ENCODE peak calls at places on chromosome 11, in nine cellular contexts. H, K, S, F, X, V, W, T and E are unnamed samples.

GRCh38 chr11:128555606-128556005 is 31.8 kb downstream of the ETS1 start:
- DNase-seq in T (no peak), F (no peak), S (no peak), V (no peak), W (peak), K (no peak), H (peak), X (no peak), E (no peak)

GRCh38 chr11:128725630-128726461 is 32.0 kb downstream of the FLI1 start:
- DNase-seq in X (no peak), S (no peak), H (peak), W (no peak), V (no peak), F (no peak), T (no peak), K (peak), E (peak)

GRCh38 chr11:67584205-67584880 is 731 bp downstream of the GSTP1 start:
- DNase-seq in H (peak), S (no peak), F (peak), V (peak), K (peak), X (peak), W (no peak), T (no peak), E (peak)

GRCh38 chr11:121615506-121615905 is 162.7 kb upstream of the SORL1-AS1 start:
- DNase-seq in W (no peak), F (no peak), V (no peak), T (no peak), H (peak), S (peak), K (no peak), X (no peak), E (no peak)

GRCh38 chr11:86632499-86633269 is 39.7 kb downstream of the ME3 start:
- DNase-seq in F (no peak), S (peak), X (no peak), W (no peak), K (no peak), T (peak), V (no peak), H (peak), E (no peak)

GRCh38 chr11:72985645-72986044 is 156.5 kb downstream of the FCHSD2 start:
- DNase-seq in H (no peak), F (no peak), K (no peak), V (no peak), S (no peak), W (no peak), T (no peak), X (no peak), E (no peak)

GRCh38 chr11:83881428-83881827 is 595.3 kb upstream of the CCDC90B start:
- DNase-seq in X (no peak), S (no peak), K (no peak), V (no peak), F (no peak), H (no peak), T (no peak), W (no peak), E (no peak)

GRCh38 chr11:79182794-79183193 is 258.0 kb downstream of the TENM4 start:
- DNase-seq in S (peak), X (no peak), W (no peak), V (no peak), F (no peak), T (peak), H (peak), K (no peak), E (no peak)

GRCh38 chr11:11552688-11553087 is 69.1 kb downstream of the GALNT18 start:
- DNase-seq in T (no peak), S (no peak), V (no peak), W (no peak), H (no peak), X (no peak), F (no peak), K (no peak), E (no peak)

GRCh38 chr11:131246156-131246555 is 124.3 kb upstream of the NTM start:
- DNase-seq in F (no peak), H (no peak), T (no peak), K (no peak), S (no peak), V (no peak), X (no peak), W (no peak), E (no peak)

GRCh38 chr11:113806403-113806802 is 26.8 kb downstream of the CLDN25 start:
- DNase-seq in K (no peak), X (peak), T (no peak), H (peak), S (peak), W (peak), V (no peak), F (no peak), E (no peak)

GRCh38 chr11:110287537-110287936 is 8.9 kb downstream of the RDX start:
- DNase-seq in H (no peak), W (no peak), T (no peak), F (no peak), V (no peak), K (no peak), S (no peak), X (no peak), E (no peak)

GRCh38 chr11:2431395-2431794 is 12.9 kb downstream of the TRPM5 start:
- DNase-seq in W (no peak), S (no peak), V (no peak), F (no peak), H (no peak), K (no peak), X (no peak), T (no peak), E (no peak)

GRCh38 chr11:42951266-42951665 is 360.5 kb upstream of the API5 start:
- DNase-seq in X (no peak), W (no peak), T (no peak), S (no peak), K (no peak), H (no peak), F (no peak), V (no peak), E (no peak)

GRCh38 chr11:17541330-17541885 is 2.8 kb downstream of the USH1C start:
- DNase-seq in F (peak), S (no peak), V (no peak), K (no peak), W (no peak), X (no peak), H (peak), T (no peak), E (no peak)

GRCh38 chr11:71086687-71087258 is 165.6 kb downstream of the SHANK2 start:
- DNase-seq in S (peak), V (no peak), F (peak), T (no peak), W (peak), K (no peak), H (peak), X (no peak), E (no peak)

GRCh38 chr11:83441596-83441995 is 155.4 kb upstream of the CCDC90B start:
- DNase-seq in T (no peak), H (no peak), W (no peak), S (no peak), F (no peak), V (no peak), X (no peak), K (no peak), E (no peak)

GRCh38 chr11:68373189-68373809 is 60.9 kb downstream of the LRP5 start:
- DNase-seq in W (no peak), S (no peak), F (no peak), K (no peak), X (no peak), T (peak), V (no peak), H (peak), E (no peak)

GRCh38 chr11:83157755-83158473 is 983 bp downstream of the PCF11 start:
- DNase-seq in S (peak), F (peak), X (peak), K (peak), H (peak), W (peak), V (peak), T (peak), E (peak)

GRCh38 chr11:100777118-100777517 is 90.0 kb downstream of the ARHGAP42 start:
- DNase-seq in K (no peak), W (no peak), T (no peak), S (no peak), X (no peak), H (no peak), F (no peak), V (no peak), E (no peak)

GRCh38 chr11:92941676-92942571 is 27.5 kb upstream of the MTNR1B start:
- DNase-seq in X (peak), V (no peak), S (peak), W (peak), H (peak), K (no peak), T (peak), F (no peak), E (no peak)

GRCh38 chr11:73315288-73316020 is 7.4 kb downstream of the ARHGEF17 start:
- DNase-seq in S (no peak), X (no peak), T (no peak), F (no peak), W (no peak), V (no peak), H (peak), K (no peak), E (no peak)

GRCh38 chr11:115580927-115581680 is 76.9 kb upstream of the CADM1 start:
- DNase-seq in T (no peak), F (no peak), S (no peak), V (no peak), K (no peak), W (peak), X (no peak), H (no peak), E (peak)

GRCh38 chr11:62492586-62492985 is 54.0 kb downstream of the AHNAK start:
- DNase-seq in S (no peak), K (no peak), V (no peak), H (no peak), W (no peak), T (no peak), X (no peak), F (no peak), E (no peak)

GRCh38 chr11:12163181-12163841 is 52.9 kb downstream of the MICAL2 start:
- DNase-seq in X (no peak), F (peak), T (no peak), W (no peak), H (peak), K (no peak), V (no peak), S (peak), E (no peak)

GRCh38 chr11:111347723-111348115 is 31.4 kb downstream of the POU2AF1 start:
- DNase-seq in T (peak), V (no peak), K (no peak), H (peak), X (no peak), F (no peak), S (no peak), W (no peak), E (no peak)

GRCh38 chr11:57703341-57703740 is 8.7 kb downstream of the MED19 start:
- DNase-seq in S (no peak), K (no peak), F (no peak), W (no peak), V (no peak), H (no peak), T (peak), X (no peak), E (no peak)

GRCh38 chr11:121643530-121644512 is 191.1 kb upstream of the SORL1-AS1 start:
- DNase-seq in W (no peak), S (peak), H (no peak), F (no peak), T (no peak), X (no peak), K (no peak), V (no peak), E (no peak)

GRCh38 chr11:19344661-19345518 is 104.1 kb upstream of the E2F8 start:
- DNase-seq in T (no peak), S (no peak), X (peak), V (no peak), W (peak), F (no peak), K (no peak), H (peak), E (no peak)

GRCh38 chr11:115644846-115645245 is 140.6 kb upstream of the CADM1 start:
- DNase-seq in T (no peak), X (no peak), S (no peak), K (no peak), V (no peak), W (no peak), F (no peak), H (no peak), E (no peak)

GRCh38 chr11:118015385-118015841 is 29.2 kb downstream of the IL10RA start:
- DNase-seq in K (no peak), H (no peak), S (no peak), V (no peak), F (no peak), T (no peak), W (no peak), X (no peak), E (no peak)

GRCh38 chr11:28524098-28524497 is 415.9 kb downstream of the METTL15 start:
- DNase-seq in S (peak), H (peak), K (no peak), T (no peak), F (no peak), X (no peak), W (no peak), V (no peak), E (no peak)